ENCODE peak calls at places on chromosomes 12 and 14, in five cellular contexts. One of them, this sample, is unnamed.

GRCh38 chr12:25155031-25155576 is 39.9 kb downstream of the DNAI7 start:
- DNase-seq in H1: no peak
- DNase-seq in HepG2: peak; percentile 16
- DNase-seq in K562: peak; percentile 33
- DNase-seq in GM12878: peak; percentile 57
- DNase-seq in this sample: peak; percentile 13

GRCh38 chr12:81811778-81812125 is 52.6 kb upstream of the PPFIA2 start:
- DNase-seq in K562: no peak
- DNase-seq in H1: no peak
- DNase-seq in GM12878: no peak
- DNase-seq in HepG2: no peak
- DNase-seq in this sample: no peak

GRCh38 chr12:43638786-43639185 is 86.8 kb upstream of the ADAMTS20 start:
- DNase-seq in K562: no peak
- DNase-seq in HepG2: no peak
- DNase-seq in GM12878: no peak
- DNase-seq in H1: no peak
- DNase-seq in this sample: no peak

GRCh38 chr14:52020866-52021717 is 31.7 kb downstream of the RTRAF start:
- DNase-seq in HepG2: no peak
- DNase-seq in H1: no peak
- DNase-seq in GM12878: peak; percentile 23
- DNase-seq in K562: peak; percentile 61
- DNase-seq in this sample: no peak

GRCh38 chr14:53924754-53925153 is 31.9 kb downstream of the BMP4 start:
- DNase-seq in HepG2: peak; percentile 37
- DNase-seq in GM12878: no peak
- DNase-seq in H1: no peak
- DNase-seq in K562: no peak
- DNase-seq in this sample: peak; percentile 10

GRCh38 chr14:72644758-72645489 is 249.0 kb downstream of the DPF3 start:
- DNase-seq in H1: no peak
- DNase-seq in HepG2: no peak
- DNase-seq in K562: no peak
- DNase-seq in GM12878: no peak
- DNase-seq in this sample: peak; percentile 22

GRCh38 chr12:58502236-58502635 is 418.1 kb downstream of the LRIG3 start:
- DNase-seq in K562: no peak
- DNase-seq in HepG2: no peak
- DNase-seq in H1: no peak
- DNase-seq in GM12878: no peak
- DNase-seq in this sample: no peak

GRCh38 chr14:36726128-36726527 is 64.5 kb downstream of the PAX9 start:
- DNase-seq in HepG2: no peak
- DNase-seq in H1: no peak
- DNase-seq in K562: no peak
- DNase-seq in GM12878: no peak
- DNase-seq in this sample: no peak

GRCh38 chr14:88209273-88209672 is 113.8 kb downstream of the KCNK10 start:
- DNase-seq in H1: no peak
- DNase-seq in K562: no peak
- DNase-seq in GM12878: no peak
- DNase-seq in HepG2: no peak
- DNase-seq in this sample: no peak

GRCh38 chr12:41778934-41779333 is 365.7 kb downstream of the GXYLT1 start:
- DNase-seq in H1: no peak
- DNase-seq in HepG2: no peak
- DNase-seq in K562: no peak
- DNase-seq in GM12878: no peak
- DNase-seq in this sample: no peak

GRCh38 chr14:88379706-88380343 is 5.6 kb upstream of the SPATA7 start:
- DNase-seq in GM12878: no peak
- DNase-seq in HepG2: no peak
- DNase-seq in K562: no peak
- DNase-seq in H1: no peak
- DNase-seq in this sample: no peak

GRCh38 chr12:125032466-125033152 is 32.6 kb upstream of the AACS start:
- DNase-seq in K562: no peak
- DNase-seq in HepG2: no peak
- DNase-seq in GM12878: no peak
- DNase-seq in H1: no peak
- DNase-seq in this sample: no peak

GRCh38 chr14:76968621-76969063 is 59.9 kb downstream of the IRF2BPL start:
- DNase-seq in H1: no peak
- DNase-seq in GM12878: no peak
- DNase-seq in HepG2: peak; percentile 92
- DNase-seq in K562: no peak
- DNase-seq in this sample: no peak

GRCh38 chr12:94445662-94446061 is 14.0 kb downstream of the CEP83 start:
- DNase-seq in K562: no peak
- DNase-seq in HepG2: no peak
- DNase-seq in H1: no peak
- DNase-seq in GM12878: no peak
- DNase-seq in this sample: no peak

GRCh38 chr12:10027311-10028099 is 3.0 kb upstream of the CLEC9A start:
- DNase-seq in K562: no peak
- DNase-seq in HepG2: no peak
- DNase-seq in H1: no peak
- DNase-seq in GM12878: no peak
- DNase-seq in this sample: no peak

GRCh38 chr12:54356951-54357356 is 7.3 kb downstream of the GPR84 start:
- DNase-seq in K562: peak; percentile 60
- DNase-seq in HepG2: no peak
- DNase-seq in GM12878: no peak
- DNase-seq in H1: no peak
- DNase-seq in this sample: no peak

GRCh38 chr12:54225666-54226065 is 36.9 kb upstream of the SMUG1 start:
- DNase-seq in K562: no peak
- DNase-seq in GM12878: no peak
- DNase-seq in H1: no peak
- DNase-seq in HepG2: no peak
- DNase-seq in this sample: no peak

GRCh38 chr14:63179383-63179782 is 24.9 kb upstream of the RHOJ start:
- DNase-seq in K562: no peak
- DNase-seq in H1: no peak
- DNase-seq in HepG2: no peak
- DNase-seq in GM12878: no peak
- DNase-seq in this sample: no peak

GRCh38 chr12:121802843-121803698 is 738 bp upstream of the SETD1B start:
- DNase-seq in K562: peak; percentile 95
- DNase-seq in H1: peak; percentile 70
- DNase-seq in HepG2: peak; percentile 93
- DNase-seq in GM12878: peak; percentile 88
- DNase-seq in this sample: peak; percentile 89

GRCh38 chr12:31231611-31232360 is 94.2 kb downstream of the SINHCAF start:
- DNase-seq in H1: no peak
- DNase-seq in K562: peak; percentile 6
- DNase-seq in HepG2: no peak
- DNase-seq in GM12878: no peak
- DNase-seq in this sample: no peak

DNA sequence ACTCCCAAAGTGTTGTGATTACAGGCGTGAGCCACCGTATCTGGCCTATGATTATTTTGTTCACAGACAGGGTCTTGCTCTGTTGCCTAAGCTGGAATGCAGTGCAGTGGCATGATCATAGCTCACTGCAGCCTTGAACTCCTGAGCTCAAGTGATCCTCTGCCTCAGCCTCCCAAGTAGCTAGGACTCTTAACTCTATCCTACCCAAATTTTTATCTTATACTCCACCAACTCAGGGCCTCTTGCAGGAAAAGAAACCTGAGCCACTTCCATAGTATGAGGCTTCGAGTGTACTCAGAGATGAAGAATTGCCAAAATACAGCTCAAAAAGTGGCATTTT is 828 bp downstream of the MMAB start:
- DNase-seq in GM12878: no peak
- DNase-seq in H1: no peak
- DNase-seq in HepG2: peak; percentile 35
- DNase-seq in K562: no peak
- DNase-seq in this sample: no peak
- H2AFZ ChIP-seq in GM12878: peak overlapping the region; percentile 94
- H2AFZ ChIP-seq in H1: no peak overlapping the region
- H2AFZ ChIP-seq in HepG2: no peak overlapping the region
- H2AFZ ChIP-seq in K562: peak overlapping the region; percentile 88
- H2AFZ ChIP-seq in this sample: peak overlapping the region; percentile 1

DNA sequence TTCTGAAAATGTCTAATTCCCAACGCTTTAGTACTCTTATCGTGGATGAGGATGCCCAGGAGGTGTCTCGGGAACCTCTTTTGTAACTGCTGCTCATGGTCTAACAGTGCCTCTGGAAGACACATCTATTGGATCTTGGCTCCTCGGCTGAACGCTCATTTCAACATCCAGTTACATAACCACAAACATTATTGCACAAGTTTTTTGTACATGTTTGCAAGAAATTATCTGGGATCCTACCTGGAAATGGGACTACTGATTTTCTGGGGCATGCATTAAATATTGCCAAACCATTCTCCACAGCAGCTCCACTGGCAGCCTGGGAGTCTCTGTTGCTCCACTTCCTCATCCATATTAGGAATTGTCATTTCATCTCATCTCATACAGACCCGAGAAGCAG is 117.5 kb upstream of the EVL start:
- DNase-seq in HepG2: peak; percentile 15
- DNase-seq in K562: no peak
- DNase-seq in H1: no peak
- DNase-seq in GM12878: no peak
- DNase-seq in this sample: no peak
- TF ChIP-seq ATF3 in HepG2: no peak
- TF ChIP-seq ATF3 in K562: no peak
- TF ChIP-seq ATF3 in H1: no peak
- TF ChIP-seq ATF3 in GM12878: no peak
- TF ChIP-seq ATF3 in this sample: no peak

DNA sequence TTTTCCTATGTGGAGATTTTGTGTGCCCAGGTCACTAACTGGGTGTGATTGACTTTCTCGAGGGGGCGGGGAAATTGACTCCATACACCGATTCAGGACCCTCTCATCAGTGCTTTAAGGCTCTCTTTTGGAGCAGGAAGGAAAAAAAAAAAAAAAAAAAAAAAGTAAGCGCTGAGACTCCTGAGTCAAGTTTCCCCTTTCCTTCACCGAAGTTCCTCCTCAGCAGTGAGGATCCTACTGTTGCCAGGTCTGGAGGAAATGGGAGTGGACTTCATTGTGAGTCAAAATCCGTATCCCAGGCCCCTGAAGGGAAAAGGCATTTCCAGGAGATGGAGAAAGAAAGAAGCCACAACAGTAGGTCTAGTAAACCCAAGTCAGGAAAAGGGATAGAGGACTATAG is 1.4 kb downstream of the PPFIBP1 start:
- DNase-seq in GM12878: no peak
- DNase-seq in K562: no peak
- DNase-seq in H1: no peak
- DNase-seq in HepG2: no peak
- DNase-seq in this sample: no peak
- H2AFZ ChIP-seq in GM12878: no peak overlapping the region
- H2AFZ ChIP-seq in K562: no peak overlapping the region
- H2AFZ ChIP-seq in H1: no peak overlapping the region
- H2AFZ ChIP-seq in HepG2: no peak overlapping the region
- H2AFZ ChIP-seq in this sample: no peak overlapping the region

DNA sequence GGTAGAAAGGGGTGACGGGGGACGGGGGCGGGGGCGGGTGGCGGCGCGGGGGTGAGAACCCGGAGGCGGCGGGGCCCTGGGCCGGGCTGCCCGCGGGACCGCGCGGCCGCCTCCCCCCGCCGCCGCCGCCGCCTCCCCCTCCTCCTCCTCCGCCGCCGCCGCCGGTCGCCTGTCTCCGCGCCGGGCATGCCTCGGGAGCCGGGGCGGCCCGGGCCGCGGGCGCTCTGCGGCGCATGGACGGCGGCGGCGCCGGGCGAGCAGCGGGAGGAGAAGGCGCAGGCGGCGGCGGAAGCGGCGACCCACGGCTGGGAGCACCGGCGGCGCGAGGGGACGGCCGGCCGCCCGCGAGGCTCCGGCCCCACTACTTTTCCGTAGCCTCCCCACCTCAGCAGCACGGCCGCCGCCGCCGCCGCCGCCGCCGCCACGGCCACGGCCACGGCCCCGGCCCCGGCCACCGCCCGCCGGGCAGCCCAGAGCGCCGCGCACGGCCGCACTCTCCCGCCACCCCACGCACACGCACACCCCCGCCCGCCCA is at the start of gene NPAS3:
- DNase-seq in HepG2: no peak
- DNase-seq in GM12878: no peak
- DNase-seq in K562: no peak
- DNase-seq in H1: no peak
- DNase-seq in this sample: no peak
- TF ChIP-seq ATF3 in HepG2: no peak
- TF ChIP-seq ATF3 in GM12878: no peak
- TF ChIP-seq ATF3 in K562: no peak
- TF ChIP-seq ATF3 in H1: no peak
- TF ChIP-seq ATF3 in this sample: no peak